ENCODE peak calls at places on chromosome 3, in eight cellular contexts. T, L, V, G, R, S, P and A are unnamed samples.

GRCh38 chr3:149307435-149307783 is 26.0 kb downstream of the TM4SF18 start:
- DNase-seq in T (no peak), L (no peak), V (no peak), G (no peak), R (no peak), S (no peak), P (no peak), A (no peak)

GRCh38 chr3:63872135-63872924 is 8.7 kb downstream of the ATXN7 start:
- DNase-seq in T (no peak), L (no peak), V (no peak), G (peak), R (no peak), S (no peak), P (no peak), A (no peak)

GRCh38 chr3:124178531-124178930 is 186.6 kb upstream of the ROPN1 start:
- DNase-seq in T (no peak), L (no peak), V (no peak), G (no peak), R (no peak), S (no peak), P (no peak), A (no peak)

GRCh38 chr3:141242035-141242721 is 10.6 kb downstream of the PXYLP1 start:
- DNase-seq in T (no peak), L (no peak), V (no peak), G (no peak), R (no peak), S (no peak), P (no peak), A (no peak)

GRCh38 chr3:44931791-44932190 is 44.2 kb downstream of the ZDHHC3 start:
- DNase-seq in T (no peak), L (no peak), V (no peak), G (no peak), R (no peak), S (no peak), P (no peak), A (no peak)

GRCh38 chr3:163657088-163657487 is 1421.2 kb downstream of the SI start:
- DNase-seq in T (no peak), L (no peak), V (no peak), G (no peak), R (no peak), S (no peak), P (no peak), A (no peak)

GRCh38 chr3:103218793-103219192 is 784.0 kb downstream of the ZPLD1 start:
- DNase-seq in T (no peak), L (no peak), V (no peak), G (no peak), R (no peak), S (no peak), P (no peak), A (no peak)

GRCh38 chr3:124282751-124283643 is 291.1 kb upstream of the ROPN1 start:
- DNase-seq in T (no peak), L (peak), V (no peak), G (no peak), R (no peak), S (no peak), P (no peak), A (no peak)

GRCh38 chr3:139230391-139230790 is 113.4 kb upstream of the MRPS22 start:
- DNase-seq in T (no peak), L (no peak), V (no peak), G (no peak), R (no peak), S (no peak), P (no peak), A (no peak)

GRCh38 chr3:124246949-124247348 is 255.0 kb upstream of the ROPN1 start:
- DNase-seq in T (no peak), L (no peak), V (no peak), G (no peak), R (no peak), S (no peak), P (no peak), A (no peak)

GRCh38 chr3:53643757-53644156 is 149.3 kb downstream of the CACNA1D start:
- DNase-seq in T (no peak), L (no peak), V (no peak), G (no peak), R (no peak), S (no peak), P (no peak), A (no peak)

GRCh38 chr3:45067486-45067885 is 41.4 kb downstream of the CLEC3B start:
- DNase-seq in T (no peak), L (no peak), V (no peak), G (no peak), R (no peak), S (no peak), P (no peak), A (no peak)

GRCh38 chr3:114290911-114291901 is 2.6 kb upstream of the TIGIT start:
- DNase-seq in T (peak), L (no peak), V (no peak), G (peak), R (peak), S (peak), P (peak), A (peak)

GRCh38 chr3:159848348-159849118 is 140.1 kb upstream of the IL12A start:
- DNase-seq in T (no peak), L (no peak), V (no peak), G (no peak), R (no peak), S (no peak), P (no peak), A (peak)

GRCh38 chr3:138833908-138834358 is 795 bp downstream of the PIK3CB start:
- DNase-seq in T (no peak), L (no peak), V (no peak), G (peak), R (no peak), S (peak), P (no peak), A (no peak)

GRCh38 chr3:51389423-51390183 is 1.5 kb upstream of the RBM15B start:
- DNase-seq in T (peak), L (peak), V (no peak), G (peak), R (no peak), S (peak), P (peak), A (peak)

GRCh38 chr3:184727357-184728060 is 15.6 kb upstream of the MAGEF1 start:
- DNase-seq in T (peak), L (no peak), V (no peak), G (peak), R (peak), S (peak), P (no peak), A (no peak)

GRCh38 chr3:158460929-158461328 is 110.1 kb upstream of the MLF1 start:
- DNase-seq in T (no peak), L (no peak), V (no peak), G (no peak), R (no peak), S (no peak), P (no peak), A (no peak)

GRCh38 chr3:11037966-11038365 is 45.4 kb downstream of the SLC6A1 start:
- DNase-seq in T (no peak), L (no peak), V (no peak), G (no peak), R (no peak), S (no peak), P (no peak), A (no peak)

GRCh38 chr3:195834675-195835583 is 23.2 kb upstream of the MUC4 start:
- DNase-seq in T (no peak), L (no peak), V (no peak), G (no peak), R (no peak), S (no peak), P (no peak), A (peak)

GRCh38 chr3:16927485-16927884 is 42.7 kb downstream of the PLCL2 start:
- DNase-seq in T (no peak), L (no peak), V (no peak), G (no peak), R (no peak), S (no peak), P (no peak), A (no peak)

GRCh38 chr3:1587426-1587825 is 494.6 kb downstream of the CNTN6 start:
- DNase-seq in T (no peak), L (no peak), V (no peak), G (no peak), R (no peak), S (no peak), P (no peak), A (no peak)

GRCh38 chr3:17740703-17741102 is 1.7 kb downstream of the TBC1D5 start:
- DNase-seq in T (no peak), L (no peak), V (no peak), G (peak), R (no peak), S (no peak), P (no peak), A (no peak)

GRCh38 chr3:189270248-189270832 is 98.6 kb downstream of the TPRG1 start:
- DNase-seq in T (no peak), L (peak), V (peak), G (peak), R (no peak), S (no peak), P (no peak), A (peak)

GRCh38 chr3:10557250-10557649 is 51.9 kb upstream of the ATP2B2 start:
- DNase-seq in T (no peak), L (peak), V (peak), G (no peak), R (no peak), S (no peak), P (no peak), A (no peak)

GRCh38 chr3:43210049-43211027 is 76.0 kb upstream of the SNRK start:
- DNase-seq in T (no peak), L (no peak), V (no peak), G (no peak), R (no peak), S (no peak), P (no peak), A (no peak)

GRCh38 chr3:123559040-123559861 is 25.6 kb downstream of the HACD2 start:
- DNase-seq in T (no peak), L (no peak), V (no peak), G (peak), R (peak), S (peak), P (no peak), A (no peak)

GRCh38 chr3:118981494-118982134 is 53.0 kb downstream of the IGSF11 start:
- DNase-seq in T (no peak), L (no peak), V (no peak), G (no peak), R (no peak), S (no peak), P (no peak), A (no peak)

GRCh38 chr3:20141841-20142240 is 44.2 kb downstream of the SGO1 start:
- DNase-seq in T (no peak), L (no peak), V (no peak), G (no peak), R (peak), S (peak), P (no peak), A (peak)

GRCh38 chr3:52535411-52536111 is 844 bp upstream of the UQCC5 start:
- DNase-seq in T (no peak), L (no peak), V (no peak), G (no peak), R (no peak), S (no peak), P (no peak), A (peak)

DNA sequence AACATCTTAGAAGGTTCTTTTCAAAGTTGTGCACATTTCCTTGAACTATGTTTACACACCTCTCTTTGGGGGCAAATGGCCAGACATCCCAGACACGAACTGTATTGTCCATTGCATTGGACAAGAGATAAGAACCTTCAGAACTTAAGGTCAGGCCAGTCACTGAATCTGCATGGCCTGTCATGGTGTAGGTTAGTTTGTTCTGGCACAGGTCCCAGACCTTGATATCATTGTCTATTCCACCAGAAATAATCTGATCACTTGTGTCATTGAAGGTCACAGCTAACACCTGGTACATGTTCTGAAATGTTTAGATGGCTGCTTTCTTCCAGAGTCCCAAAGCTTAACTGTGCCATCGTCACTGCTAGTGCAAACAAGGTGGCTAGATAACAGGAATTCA is 55.7 kb downstream of the KCNAB1 start:
- DNase-seq in T (no peak), L (no peak), V (no peak), G (no peak), R (no peak), S (no peak), P (no peak), A (no peak)
- H3K27ac ChIP-seq in T (no peak), L (no peak), V (no peak), G (no peak), R (no peak), S (no peak), P (no peak), A (no peak)

GRCh38 chr3:185820973-185821758 is 3.7 kb downstream of the IGF2BP2 start:
- DNase-seq in T (no peak), L (no peak), V (no peak), G (peak), R (no peak), S (no peak), P (no peak), A (no peak)
- H3K4me3 ChIP-seq in T (no peak), L (no peak), V (no peak), G (peak), R (peak), S (no peak), P (no peak), A (no peak)

GRCh38 chr3:71305246-71306206 is 278.0 kb downstream of the FOXP1 start:
- DNase-seq in T (no peak), L (no peak), V (no peak), G (peak), R (peak), S (peak), P (no peak), A (no peak)
- H3K27ac ChIP-seq in T (no peak), L (peak), V (peak), G (peak), R (peak), S (peak), P (peak), A (peak)

GRCh38 chr3:153000325-153000724 is 161.7 kb upstream of the RAP2B start:
- DNase-seq in T (no peak), L (no peak), V (no peak), G (no peak), R (no peak), S (no peak), P (no peak), A (no peak)

GRCh38 chr3:153003860-153004259 is 158.2 kb upstream of the RAP2B start:
- DNase-seq in T (no peak), L (no peak), V (no peak), G (no peak), R (no peak), S (no peak), P (no peak), A (no peak)

GRCh38 chr3:152997526-152997925 is 162.6 kb downstream of the P2RY1 start:
- DNase-seq in T (no peak), L (no peak), V (no peak), G (no peak), R (no peak), S (no peak), P (no peak), A (no peak)

GRCh38 chr3:153001428-153001827 is 160.6 kb upstream of the RAP2B start:
- DNase-seq in T (no peak), L (no peak), V (no peak), G (no peak), R (no peak), S (no peak), P (no peak), A (no peak)

DNA sequence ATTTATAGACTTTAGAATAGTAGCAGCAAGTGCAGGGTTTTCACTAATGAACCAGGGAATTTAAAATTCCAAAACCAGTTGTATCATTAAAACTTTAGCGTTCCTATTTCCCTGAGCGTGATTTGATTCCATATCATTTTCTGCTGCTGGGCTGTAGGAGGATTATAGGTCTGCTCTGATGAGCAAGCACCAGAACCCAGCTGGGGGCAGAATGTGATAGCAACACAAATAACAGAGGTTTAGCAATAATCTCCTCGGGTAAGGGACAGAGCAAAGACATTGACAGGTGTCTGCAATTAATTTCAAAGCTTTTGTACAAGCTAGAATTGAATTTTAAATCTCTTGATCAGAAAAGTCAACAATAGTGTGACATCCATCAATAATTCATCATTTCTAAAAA is 163.5 kb upstream of the RAP2B start:
- DNase-seq in T (no peak), L (no peak), V (no peak), G (no peak), R (no peak), S (no peak), P (no peak), A (no peak)
- H3K4me3 ChIP-seq in T (no peak), L (no peak), V (no peak), G (no peak), R (no peak), S (no peak), P (no peak), A (no peak)